ENCODE peak calls at places on chromosome 5, in nine cellular contexts. S is NK-92 treated with Interleukin-12 subunit alpha and Interleukin-12 subunit beta, amount 100 ng/mL, for 24 hours; O is H7; L is skeletal muscle cell; I is Calu3; C is MM.1S; Q is stimulated activated CD4-positive, alpha-beta T cell treated with anti-CD3 and anti-CD28 coated beads, TNF-alpha, amount 100 ng/mL, for 24 hours; Y is left ventricle myocardium inferior; W is GM13976. U is an unnamed sample.

GRCh38 chr5:177988989-177989625 is 6.9 kb downstream of the PROP1 start:
- DNase-seq in S (no peak), O (no peak), L (no peak), I (no peak), C (no peak), Q (no peak), Y (no peak), W (no peak), U (no peak)

GRCh38 chr5:1779782-1780620 is 19.6 kb downstream of the MRPL36 start:
- DNase-seq in S (no peak), O (no peak), L (no peak), I (no peak), C (no peak), Q (no peak), Y (no peak), W (no peak), U (no peak)

GRCh38 chr5:125530833-125531610 is 784.6 kb upstream of the ZNF608 start:
- DNase-seq in S (no peak), O (no peak), L (no peak), I (no peak), C (no peak), Q (no peak), Y (no peak), W (no peak), U (no peak)

GRCh38 chr5:150295172-150295611 is 5.6 kb upstream of the CAMK2A start:
- DNase-seq in S (no peak), O (no peak), L (no peak), I (peak), C (no peak), Q (no peak), Y (no peak), W (no peak), U (no peak)

GRCh38 chr5:160269017-160269416 is 39.7 kb downstream of the FABP6 start:
- DNase-seq in S (no peak), O (no peak), L (peak), I (peak), C (no peak), Q (no peak), Y (peak), W (no peak), U (no peak)

GRCh38 chr5:91076138-91076537 is 307.0 kb downstream of the ARRDC3 start:
- DNase-seq in S (no peak), O (no peak), L (no peak), I (no peak), C (no peak), Q (no peak), Y (no peak), W (no peak), U (no peak)

GRCh38 chr5:27748847-27749246 is 710.5 kb upstream of the CDH9 start:
- DNase-seq in S (no peak), O (no peak), L (no peak), I (no peak), C (no peak), Q (no peak), Y (no peak), W (no peak), U (no peak)

GRCh38 chr5:108653201-108653600 is 94.5 kb upstream of the FER start:
- DNase-seq in S (no peak), O (no peak), L (no peak), I (no peak), C (no peak), Q (no peak), Y (no peak), W (no peak), U (no peak)

GRCh38 chr5:73826761-73827450 is 200.9 kb downstream of the ARHGEF28 start:
- DNase-seq in S (no peak), O (peak), L (peak), I (no peak), C (no peak), Q (no peak), Y (no peak), W (no peak), U (no peak)

GRCh38 chr5:57696005-57696755 is 213.6 kb upstream of the ACTBL2 start:
- DNase-seq in S (no peak), O (no peak), L (no peak), I (no peak), C (no peak), Q (no peak), Y (no peak), W (no peak), U (no peak)

GRCh38 chr5:129904102-129904666 is at the start of gene CHSY3:
- DNase-seq in S (no peak), O (peak), L (peak), I (peak), C (peak), Q (no peak), Y (peak), W (peak), U (peak)

GRCh38 chr5:43771611-43772031 is 168.6 kb downstream of the NNT start:
- DNase-seq in S (no peak), O (no peak), L (no peak), I (no peak), C (no peak), Q (no peak), Y (no peak), W (no peak), U (no peak)

GRCh38 chr5:88677943-88678779 is 204.8 kb downstream of the MEF2C start:
- DNase-seq in S (no peak), O (peak), L (no peak), I (no peak), C (no peak), Q (no peak), Y (no peak), W (no peak), U (no peak)

GRCh38 chr5:136396886-136397285 is 31.5 kb upstream of the TRPC7 start:
- DNase-seq in S (no peak), O (no peak), L (no peak), I (no peak), C (no peak), Q (no peak), Y (no peak), W (no peak), U (no peak)

GRCh38 chr5:179731791-179732411 is 721 bp upstream of the MAML1 start:
- DNase-seq in S (no peak), O (no peak), L (peak), I (peak), C (no peak), Q (no peak), Y (peak), W (peak), U (peak)

GRCh38 chr5:53041071-53041692 is 52.0 kb downstream of the ITGA2 start:
- DNase-seq in S (no peak), O (no peak), L (no peak), I (no peak), C (peak), Q (no peak), Y (no peak), W (no peak), U (peak)

GRCh38 chr5:137220523-137220927 is 278.6 kb downstream of the SPOCK1 start:
- DNase-seq in S (peak), O (peak), L (peak), I (peak), C (peak), Q (no peak), Y (no peak), W (peak), U (peak)

GRCh38 chr5:181114844-181115778 is 15.9 kb downstream of the OR2V1 start:
- DNase-seq in S (no peak), O (peak), L (no peak), I (peak), C (no peak), Q (no peak), Y (no peak), W (no peak), U (peak)

GRCh38 chr5:136133416-136134383 is 1.1 kb downstream of the SMAD5 start:
- DNase-seq in S (no peak), O (peak), L (no peak), I (peak), C (peak), Q (no peak), Y (peak), W (peak), U (peak)

GRCh38 chr5:78717674-78718073 is 69.1 kb upstream of the LHFPL2 start:
- DNase-seq in S (no peak), O (no peak), L (no peak), I (no peak), C (no peak), Q (no peak), Y (no peak), W (no peak), U (no peak)

GRCh38 chr5:65126192-65126591 is 355.5 kb downstream of the ADAMTS6 start:
- DNase-seq in S (no peak), O (no peak), L (no peak), I (no peak), C (no peak), Q (no peak), Y (no peak), W (no peak), U (no peak)

GRCh38 chr5:10491673-10492026 is 50.0 kb downstream of the ROPN1L start:
- DNase-seq in S (no peak), O (no peak), L (no peak), I (no peak), C (no peak), Q (no peak), Y (no peak), W (no peak), U (no peak)

GRCh38 chr5:16134204-16134603 is 45.4 kb downstream of the MARCHF11 start:
- DNase-seq in S (no peak), O (no peak), L (no peak), I (no peak), C (no peak), Q (no peak), Y (no peak), W (no peak), U (no peak)

GRCh38 chr5:83095973-83096539 is 18.7 kb downstream of the XRCC4 start:
- DNase-seq in S (no peak), O (no peak), L (peak), I (peak), C (no peak), Q (no peak), Y (no peak), W (no peak), U (no peak)

GRCh38 chr5:116626945-116627679 is 52.5 kb upstream of the SEMA6A start:
- DNase-seq in S (no peak), O (no peak), L (no peak), I (no peak), C (no peak), Q (no peak), Y (no peak), W (no peak), U (peak)

GRCh38 chr5:58021476-58021875 is 438.4 kb downstream of the PLK2 start:
- DNase-seq in S (no peak), O (no peak), L (no peak), I (no peak), C (no peak), Q (no peak), Y (no peak), W (no peak), U (no peak)

GRCh38 chr5:58818515-58818914 is 235.6 kb downstream of the RAB3C start:
- DNase-seq in S (no peak), O (no peak), L (no peak), I (no peak), C (no peak), Q (no peak), Y (no peak), W (no peak), U (no peak)

GRCh38 chr5:77356740-77357139 is 135.4 kb downstream of the WDR41 start:
- DNase-seq in S (no peak), O (no peak), L (peak), I (peak), C (no peak), Q (peak), Y (no peak), W (peak), U (peak)

GRCh38 chr5:178292826-178293205 is 60.2 kb upstream of the PHYKPL start:
- DNase-seq in S (no peak), O (no peak), L (no peak), I (no peak), C (no peak), Q (no peak), Y (no peak), W (no peak), U (no peak)

GRCh38 chr5:139646912-139647391 is 1.2 kb upstream of the CXXC5 start:
- DNase-seq in S (no peak), O (peak), L (no peak), I (no peak), C (no peak), Q (no peak), Y (peak), W (no peak), U (no peak)

GRCh38 chr5:39189297-39189955 is 29.9 kb downstream of the FYB1 start:
- DNase-seq in S (no peak), O (no peak), L (no peak), I (no peak), C (no peak), Q (no peak), Y (no peak), W (no peak), U (no peak)

GRCh38 chr5:6755519-6755918 is 42.3 kb downstream of the TENT4A start:
- DNase-seq in S (no peak), O (no peak), L (no peak), I (no peak), C (no peak), Q (no peak), Y (no peak), W (no peak), U (no peak)

GRCh38 chr5:59124983-59125960 is 542.4 kb downstream of the RAB3C start:
- DNase-seq in S (no peak), O (no peak), L (no peak), I (no peak), C (no peak), Q (no peak), Y (no peak), W (no peak), U (peak)

GRCh38 chr5:178114325-178115135 is 1.2 kb downstream of the N4BP3 start:
- DNase-seq in S (no peak), O (no peak), L (no peak), I (peak), C (no peak), Q (no peak), Y (no peak), W (no peak), U (peak)

GRCh38 chr5:88886252-88886651 is 3.3 kb upstream of the MEF2C start:
- DNase-seq in S (no peak), O (no peak), L (no peak), I (no peak), C (peak), Q (no peak), Y (no peak), W (no peak), U (no peak)

GRCh38 chr5:89241186-89241585 is 358.2 kb upstream of the MEF2C start:
- DNase-seq in S (no peak), O (no peak), L (peak), I (no peak), C (no peak), Q (no peak), Y (no peak), W (no peak), U (no peak)

U was measured in GM12865.